ENCODE peak calls at places on chromosomes 11 and 22, in five cellular contexts. J is Calu3, P is pancreas, E is RWPE1, R is thoracic aorta. N is an unnamed sample.

GRCh38 chr11:14182833-14183340 is 176.1 kb downstream of the RRAS2 start:
- DNase-seq in E (no peak), R (no peak), P (no peak), J (no peak), N (no peak)

GRCh38 chr11:99418927-99419707 is 398.4 kb downstream of the CNTN5 start:
- DNase-seq in J (peak), P (no peak), E (no peak), R (no peak), N (no peak)

GRCh38 chr11:45141171-45141570 is 5.3 kb upstream of the PRDM11 start:
- DNase-seq in R (no peak), J (no peak), P (no peak), E (no peak), N (no peak)

GRCh38 chr11:41612415-41612814 is 153.0 kb upstream of the LRRC4C start:
- DNase-seq in R (no peak), E (no peak), J (no peak), P (no peak), N (no peak)

GRCh38 chr22:44443641-44444235 is 54.3 kb downstream of the RTL6 start:
- DNase-seq in J (no peak), R (no peak), E (no peak), P (no peak), N (no peak)

GRCh38 chr22:45192701-45193187 is 29.0 kb downstream of the NUP50 start:
- DNase-seq in P (no peak), J (no peak), R (no peak), E (no peak), N (no peak)

GRCh38 chr11:12599408-12600143 is 74.6 kb upstream of the TEAD1 start:
- DNase-seq in E (peak), R (no peak), P (peak), J (peak), N (peak)

GRCh38 chr11:69644071-69644961 is 3.4 kb downstream of the CCND1 start:
- DNase-seq in R (no peak), P (peak), J (peak), E (no peak), N (no peak)

GRCh38 chr11:66337103-66337899 is 1.1 kb upstream of the RIN1 start:
- DNase-seq in R (no peak), P (peak), E (no peak), J (no peak), N (no peak)

GRCh38 chr11:95378106-95378505 is 147.1 kb upstream of the SESN3 start:
- DNase-seq in P (no peak), J (no peak), R (no peak), E (no peak), N (no peak)

GRCh38 chr11:10488121-10488580 is 33.1 kb downstream of the AMPD3 start:
- DNase-seq in J (peak), R (no peak), P (no peak), E (peak), N (no peak)

GRCh38 chr11:74826901-74827300 is 78.3 kb downstream of the RNF169 start:
- DNase-seq in E (no peak), J (no peak), R (no peak), P (no peak), N (no peak)

GRCh38 chr11:70029115-70029830 is 48.8 kb upstream of the ANO1 start:
- DNase-seq in E (no peak), R (no peak), P (no peak), J (no peak), N (no peak)

GRCh38 chr11:67615455-67616430 is 9.0 kb downstream of the NDUFV1 start:
- DNase-seq in J (peak), R (no peak), P (peak), E (peak), N (peak)

GRCh38 chr11:112004389-112004788 is 20.8 kb upstream of the DLAT start:
- DNase-seq in E (peak), R (no peak), J (no peak), P (no peak), N (peak)

GRCh38 chr22:31970490-31971444 is 26.4 kb downstream of the YWHAH start:
- DNase-seq in J (peak), R (no peak), P (peak), E (peak), N (peak)

GRCh38 chr22:31968022-31968421 is 23.7 kb downstream of the YWHAH start:
- DNase-seq in E (no peak), R (no peak), J (no peak), P (no peak), N (no peak)

GRCh38 chr22:31972180-31972579 is 27.8 kb downstream of the YWHAH start:
- DNase-seq in E (no peak), P (peak), J (no peak), R (no peak), N (no peak)

GRCh38 chr22:31973739-31974138 is 29.4 kb downstream of the YWHAH start:
- DNase-seq in R (no peak), J (peak), P (no peak), E (no peak), N (no peak)

GRCh38 chr22:31969789-31970489 is 25.6 kb downstream of the YWHAH start:
- DNase-seq in R (no peak), E (peak), J (peak), P (peak), N (peak)
- TF ChIP-seq CTCF in R (no peak), E (no peak), J (no peak), P (peak), N (no peak)

GRCh38 chr22:36569999-36570398 is 41.0 kb upstream of the EIF3D start:
- DNase-seq in E (no peak), P (no peak), J (peak), R (no peak), N (peak)
- TF ChIP-seq CTCF in E (no peak), P (no peak), J (peak), R (no peak), N (peak)

GRCh38 chr22:30635273-30636225 is at the start of gene SLC35E4:
- DNase-seq in E (peak), J (peak), P (peak), R (peak), N (peak)
- TF ChIP-seq CTCF in E (no peak), J (no peak), P (no peak), R (peak), N (no peak)

GRCh38 chr22:23859201-23859600 is 1.5 kb downstream of the SLC2A11 start:
- DNase-seq in P (peak), E (no peak), R (no peak), J (no peak), N (no peak)

GRCh38 chr22:23858484-23858815 is 775 bp downstream of the SLC2A11 start:
- DNase-seq in P (no peak), E (no peak), R (no peak), J (no peak), N (no peak)

GRCh38 chr22:23856721-23857605 is 712 bp upstream of the SLC2A11 start:
- DNase-seq in P (peak), J (peak), E (no peak), R (no peak), N (peak)

GRCh38 chr22:23862103-23862502 is 4.4 kb downstream of the SLC2A11 start:
- DNase-seq in R (no peak), P (no peak), J (peak), E (no peak), N (peak)

GRCh38 chr22:23857606-23858483 is at the start of gene SLC2A11:
- DNase-seq in P (peak), R (peak), J (peak), E (peak), N (peak)
- TF ChIP-seq CTCF in P (no peak), R (peak), J (peak), E (peak), N (no peak)

DNA sequence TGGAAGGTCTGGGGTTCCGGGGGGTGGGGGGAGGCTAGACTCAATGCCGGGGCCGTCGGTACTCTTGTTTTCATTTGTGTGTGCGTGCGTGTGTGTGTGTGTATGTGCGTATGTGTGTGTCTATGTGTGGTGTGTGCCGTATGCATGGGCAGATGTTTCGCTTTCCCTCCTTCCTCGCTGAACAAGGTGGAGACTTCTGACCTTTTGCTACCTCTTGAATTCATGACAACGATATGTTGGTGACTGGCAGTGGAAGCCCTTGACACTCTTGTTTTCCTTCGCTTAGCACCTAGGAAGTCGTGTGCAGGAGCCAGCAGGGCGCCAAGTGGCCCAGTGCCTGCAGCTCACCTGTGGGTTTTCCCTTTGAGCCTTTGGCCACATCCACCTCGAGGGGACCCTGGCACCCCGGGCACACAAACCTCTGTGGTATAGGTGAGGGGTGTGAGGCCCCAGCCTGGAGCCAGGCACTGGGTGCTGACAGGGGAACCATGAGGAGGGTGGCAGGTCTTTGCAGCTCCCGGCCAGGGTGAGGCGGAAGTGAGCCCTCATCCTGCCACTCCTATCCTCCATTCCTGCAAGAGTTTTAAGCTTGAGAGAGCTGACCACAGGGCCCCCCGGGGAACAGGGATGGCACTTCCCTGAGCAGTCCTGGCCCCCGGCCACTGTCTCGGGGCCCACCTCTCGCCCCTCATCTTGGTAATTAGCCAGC is 19.3 kb upstream of the TMEM191C start:
- DNase-seq in E (no peak), P (peak), J (no peak), R (no peak), N (peak)
- TF ChIP-seq CTCF in E (no peak), P (no peak), J (no peak), R (no peak), N (no peak)